ENCODE peak calls at places on chromosomes 16 and 17, in four cellular contexts. C is HepG2, K is H1, P is GM12878. I is an unnamed sample.

GRCh38 chr16:23572394-23572793 is 14.9 kb downstream of the UBFD1 start:
- DNase-seq in P (no peak), K (no peak), C (no peak), I (no peak)

GRCh38 chr16:10015397-10015796 is 166.8 kb downstream of the GRIN2A start:
- DNase-seq in C (no peak), P (no peak), K (no peak), I (no peak)

GRCh38 chr16:528111-529011 is 849 bp downstream of the CAPN15 start:
- DNase-seq in C (no peak), K (no peak), P (no peak), I (peak)

GRCh38 chr16:31475949-31476304 is 4.0 kb downstream of the TGFB1I1 start:
- DNase-seq in K (peak), P (no peak), C (no peak), I (no peak)

GRCh38 chr16:10965440-10966039 is 21.2 kb downstream of the CLEC16A start:
- DNase-seq in C (no peak), K (no peak), P (peak), I (no peak)

GRCh38 chr17:47687748-47688147 is 6.2 kb upstream of the TBKBP1 start:
- DNase-seq in P (no peak), K (peak), C (no peak), I (peak)

GRCh38 chr17:6135216-6135615 is 65.0 kb downstream of the WSCD1 start:
- DNase-seq in P (no peak), C (no peak), K (no peak), I (no peak)

GRCh38 chr17:50057521-50057991 is 1.6 kb downstream of the ITGA3 start:
- DNase-seq in C (no peak), K (no peak), P (no peak), I (no peak)

GRCh38 chr16:86242244-86243122 is 267.8 kb upstream of the FOXF1 start:
- DNase-seq in P (no peak), C (no peak), K (peak), I (no peak)

GRCh38 chr17:72407336-72408121 is 286.7 kb downstream of the SOX9 start:
- DNase-seq in C (no peak), K (no peak), P (no peak), I (peak)

GRCh38 chr17:35523296-35523695 is 14.2 kb downstream of the SLFN12L start:
- DNase-seq in C (no peak), P (no peak), K (no peak), I (no peak)

GRCh38 chr16:57619133-57619605 is 9.3 kb upstream of the ADGRG1 start:
- DNase-seq in C (no peak), P (no peak), K (peak), I (no peak)

GRCh38 chr16:9929836-9930235 is 252.4 kb downstream of the GRIN2A start:
- DNase-seq in P (no peak), C (no peak), K (no peak), I (no peak)

GRCh38 chr17:7114241-7114874 is at the start of gene ASGR2:
- DNase-seq in C (peak), K (no peak), P (no peak), I (no peak)

GRCh38 chr16:83924686-83925085 is 25.8 kb downstream of the MLYCD start:
- DNase-seq in P (no peak), C (no peak), K (no peak), I (peak)

GRCh38 chr16:24723663-24724062 is 5.8 kb upstream of the TNRC6A start:
- DNase-seq in K (no peak), P (no peak), C (no peak), I (no peak)

GRCh38 chr16:46747777-46748651 is at the start of gene MYLK3:
- DNase-seq in P (no peak), K (no peak), C (peak), I (no peak)

GRCh38 chr17:68457168-68457538 is at the start of gene WIPI1:
- DNase-seq in C (peak), P (no peak), K (peak), I (no peak)

GRCh38 chr16:86019446-86020047 is 120.6 kb downstream of the IRF8 start:
- DNase-seq in P (no peak), C (no peak), K (peak), I (no peak)

GRCh38 chr16:48099455-48099854 is 56.3 kb downstream of the ABCC12 start:
- DNase-seq in C (no peak), K (no peak), P (no peak), I (no peak)

DNA sequence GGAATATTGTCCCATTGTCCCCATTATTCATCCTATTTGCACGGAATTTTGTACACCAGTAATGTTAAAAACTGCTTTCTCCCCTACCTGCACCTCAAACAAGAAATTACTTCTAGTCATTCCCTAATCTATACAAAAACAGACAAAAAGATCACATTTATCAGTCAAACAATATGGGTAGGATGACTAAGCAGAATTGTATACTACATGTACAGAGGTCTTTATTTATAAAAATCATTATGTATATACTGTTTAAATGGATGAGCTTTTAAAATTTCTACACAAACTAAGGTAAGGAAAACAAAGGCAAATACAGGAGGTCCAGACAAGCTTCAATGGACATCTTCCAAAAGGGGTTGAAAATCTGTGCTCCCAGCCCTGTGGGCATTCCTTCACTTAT is 137.7 kb downstream of the CEP112 start:
- DNase-seq in C (no peak), K (no peak), P (no peak), I (no peak)
- TF ChIP-seq SIN3A in C (no peak), K (no peak), P (no peak), I (no peak)

GRCh38 chr17:66932295-66932694 is 32.2 kb upstream of the CACNG4 start:
- DNase-seq in P (no peak), C (no peak), K (no peak), I (peak)

GRCh38 chr17:66935717-66936116 is 28.8 kb upstream of the CACNG4 start:
- DNase-seq in K (no peak), P (no peak), C (no peak), I (no peak)

GRCh38 chr17:66938656-66939055 is 25.9 kb upstream of the CACNG4 start:
- DNase-seq in K (no peak), P (no peak), C (no peak), I (no peak)

GRCh38 chr17:66930933-66931332 is 33.6 kb upstream of the CACNG4 start:
- DNase-seq in K (peak), P (no peak), C (peak), I (no peak)

GRCh38 chr17:66934040-66934439 is 30.5 kb upstream of the CACNG4 start:
- DNase-seq in P (no peak), K (no peak), C (no peak), I (no peak)
- TF ChIP-seq TCF12 in P (no peak), K (no peak), C (no peak), I (no peak)

DNA sequence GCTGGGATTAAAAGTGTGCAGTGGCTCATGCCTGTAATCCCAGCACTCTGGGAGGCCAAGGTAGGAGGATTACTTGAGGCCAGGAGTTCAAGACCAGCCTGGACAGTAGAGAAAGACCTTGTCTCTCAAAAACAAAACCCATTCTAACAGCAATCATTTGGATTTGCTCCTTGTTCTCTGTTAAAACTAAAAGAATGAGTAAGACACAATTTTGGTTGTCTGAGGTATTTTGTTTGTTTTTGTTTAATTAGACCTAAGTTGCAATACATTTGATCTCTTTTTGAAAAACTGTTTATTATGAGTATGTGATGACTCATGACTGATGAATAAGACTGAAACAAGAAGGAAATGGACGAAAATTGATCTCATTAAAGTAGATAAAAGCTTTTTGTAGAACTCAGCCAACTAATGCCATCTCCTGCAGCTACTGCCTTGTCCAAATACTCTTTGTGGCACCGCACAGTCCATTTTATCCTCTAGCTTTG is 29.0 kb downstream of the GLG1 start:
- DNase-seq in K (no peak), C (no peak), P (peak), I (no peak)
- TF ChIP-seq CHD2 in K (no peak), C (no peak), P (no peak), I (no peak)

DNA sequence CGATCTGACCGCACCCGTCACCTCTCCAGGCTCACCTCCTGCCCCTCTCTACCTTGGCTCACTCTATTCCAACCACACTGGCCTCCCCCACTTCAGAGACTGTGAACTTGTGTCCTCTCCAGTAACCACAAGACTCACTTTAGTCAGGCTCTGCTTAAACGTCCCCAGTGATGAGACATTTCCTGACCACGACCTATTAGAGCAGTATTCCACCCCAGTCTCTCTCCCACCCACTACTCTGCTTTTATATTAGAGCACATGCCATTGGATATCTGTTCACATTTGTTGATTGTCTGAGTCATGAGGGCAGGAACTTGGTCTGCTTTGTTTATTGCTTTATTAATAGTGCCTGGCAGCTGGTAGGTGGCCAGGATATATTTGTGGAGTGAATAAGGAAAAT is 20.1 kb downstream of the COX11 start:
- DNase-seq in K (no peak), P (no peak), C (peak), I (no peak)
- TF ChIP-seq SIN3A in K (no peak), P (no peak), C (no peak), I (no peak)

GRCh38 chr17:77684803-77685580 is 273.5 kb upstream of the TNRC6C start:
- DNase-seq in K (no peak), P (no peak), C (no peak), I (no peak)
- TF ChIP-seq TCF12 in K (no peak), P (no peak), C (no peak), I (no peak)

DNA sequence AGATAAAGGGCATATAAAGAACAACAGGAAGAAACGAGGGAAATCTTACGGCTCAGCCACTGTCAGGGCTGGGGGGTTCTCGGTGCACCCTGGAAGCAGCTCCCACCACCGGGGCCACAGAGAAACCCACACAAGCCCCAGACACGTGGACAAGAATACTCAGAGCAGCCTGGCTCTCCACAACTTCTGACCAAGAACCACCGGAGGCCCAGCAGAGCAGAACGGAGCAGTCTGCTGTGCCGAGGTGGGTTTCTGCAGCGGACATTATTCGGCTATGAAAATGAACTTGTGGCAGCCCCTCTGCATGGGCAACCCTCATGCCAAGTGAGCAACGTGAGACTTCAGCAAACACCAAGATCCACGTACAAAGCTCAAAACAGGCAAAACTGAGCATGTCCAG is 6.8 kb downstream of the DNASE1 start:
- DNase-seq in C (no peak), K (no peak), P (no peak), I (no peak)
- TF ChIP-seq CHD2 in C (no peak), K (no peak), P (no peak), I (no peak)

DNA sequence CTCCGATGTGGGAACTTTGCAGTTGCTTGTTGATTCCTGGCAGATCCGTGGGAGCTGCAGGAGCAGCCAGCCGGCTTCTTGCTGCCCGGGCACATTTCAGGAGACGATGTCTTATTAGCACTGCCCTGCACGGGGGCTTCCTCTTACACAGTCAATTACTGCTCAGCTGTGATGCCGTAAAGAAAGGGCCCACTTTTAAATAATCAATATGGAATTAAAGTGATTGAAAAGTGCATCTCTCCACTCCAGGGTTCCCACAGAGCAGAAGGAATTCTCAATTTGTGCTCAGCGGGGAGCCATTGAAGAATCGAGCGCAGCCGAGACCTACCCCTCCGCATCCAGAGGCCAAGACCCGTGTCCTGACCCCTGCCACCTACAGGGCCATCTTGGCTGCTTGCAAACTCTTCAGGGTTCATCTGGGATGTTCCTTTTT is 399.4 kb upstream of the C16orf82 start:
- DNase-seq in K (peak), P (no peak), C (no peak), I (no peak)
- TF ChIP-seq SIN3A in K (no peak), P (no peak), C (no peak), I (no peak)

DNA sequence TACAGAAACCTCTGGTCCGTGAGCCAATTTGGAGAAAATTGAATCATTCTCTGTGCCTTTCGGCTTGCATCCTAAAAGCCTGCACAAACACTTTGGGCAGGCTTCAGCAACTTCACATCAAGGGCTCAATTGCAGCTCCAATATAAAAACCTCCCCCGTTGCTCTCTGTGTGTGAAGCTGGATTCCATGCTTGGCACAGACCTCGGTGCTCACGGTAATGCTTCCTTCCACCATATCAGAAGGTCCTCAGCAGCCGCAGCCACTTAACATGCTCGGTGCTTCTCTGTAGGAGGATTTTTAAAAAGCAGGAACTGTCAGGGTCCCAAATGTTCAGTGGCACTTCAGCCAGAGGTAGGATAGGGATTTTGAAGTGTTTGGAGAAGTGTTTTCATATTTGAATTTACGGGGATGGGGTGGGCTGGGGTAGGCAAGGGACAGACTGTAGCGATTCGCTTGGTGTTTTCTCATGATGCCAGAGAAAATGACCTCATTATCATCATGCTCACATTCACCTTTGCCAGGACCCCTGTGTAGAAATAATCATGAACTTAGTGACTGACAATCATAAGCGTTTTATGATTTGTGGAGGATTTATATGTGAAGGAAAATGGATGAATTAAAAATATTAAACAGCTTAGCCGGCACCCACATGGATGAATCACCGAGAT is 84.6 kb downstream of the WWOX start:
- DNase-seq in P (no peak), C (no peak), K (no peak), I (peak)
- TF ChIP-seq TCF12 in P (no peak), C (no peak), K (no peak), I (no peak)

GRCh38 chr16:68356249-68356918 is 45.6 kb downstream of the PRMT7 start:
- DNase-seq in C (no peak), K (no peak), P (peak), I (peak)
- TF ChIP-seq CHD2 in C (no peak), K (no peak), P (peak), I (no peak)

GRCh38 chr17:14354807-14355206 is 53.9 kb downstream of the HS3ST3B1 start:
- DNase-seq in K (no peak), P (no peak), C (no peak), I (no peak)
- TF ChIP-seq SIN3A in K (no peak), P (no peak), C (no peak), I (no peak)

I was measured in SK-N-SH.